ENCODE peak calls at places on chromosome 6, in five cellular contexts. J is GM23248, G is sciatic nerve, M is NCI-H774, H is heart left ventricle. S is an unnamed sample.

GRCh38 chr6:142756215-142756630 is 188.8 kb downstream of the HIVEP2 start:
- DNase-seq in J (peak), G (no peak), M (no peak), H (no peak), S (no peak)

GRCh38 chr6:109186012-109186411 is 90.7 kb downstream of the CEP57L1 start:
- DNase-seq in J (no peak), G (no peak), M (no peak), H (no peak), S (peak)

GRCh38 chr6:169164451-169164850 is 89.2 kb downstream of the THBS2 start:
- DNase-seq in J (no peak), G (no peak), M (no peak), H (no peak), S (no peak)

GRCh38 chr6:79420054-79420453 is 117.2 kb downstream of the LCA5 start:
- DNase-seq in J (no peak), G (no peak), M (peak), H (no peak), S (no peak)

GRCh38 chr6:154996841-154997311 is 1.8 kb downstream of the TIAM2 start:
- DNase-seq in J (no peak), G (no peak), M (no peak), H (no peak), S (no peak)

GRCh38 chr6:327538-328183 is 35.4 kb downstream of the DUSP22 start:
- DNase-seq in J (peak), G (peak), M (no peak), H (no peak), S (no peak)

GRCh38 chr6:157120523-157121232 is 202.6 kb downstream of the TMEM242 start:
- DNase-seq in J (no peak), G (no peak), M (no peak), H (no peak), S (no peak)

GRCh38 chr6:47076422-47077344 is 34.6 kb upstream of the ADGRF1 start:
- DNase-seq in J (no peak), G (peak), M (no peak), H (no peak), S (no peak)

GRCh38 chr6:134003542-134003951 is 48.9 kb downstream of the SLC2A12 start:
- DNase-seq in J (no peak), G (no peak), M (peak), H (no peak), S (no peak)

GRCh38 chr6:112443666-112444065 is 96.5 kb downstream of the RFPL4B start:
- DNase-seq in J (peak), G (peak), M (no peak), H (peak), S (no peak)

S was measured in erythroblast.